ENCODE peak calls at places on chromosomes 5 and 9, in four cellular contexts. One of them, this sample, is unnamed.
A peak's percentile ranks its signal among the peaks of the same experiment; 100 is the strongest.

GRCh38 chr9:77598510-77598909 is 49.6 kb downstream of the GNA14 start:
- DNase-seq in cardiac fibroblast: peak; percentile 79
- DNase-seq in stimulated activated CD4-positive, alpha-beta T cell treated with anti-CD3 and anti-CD28 coated beads, Interleukin-2, amount 100 ng/mL, for 4 hours: no peak
- DNase-seq in activated CD8-positive, alpha-beta memory T cell treated with anti-CD3 and anti-CD28 coated beads, Interleukin-2, amount 50 U/mL, for 48 hours: no peak
- DNase-seq in this sample: no peak

GRCh38 chr5:128197911-128198522 is 114.5 kb downstream of the SLC12A2 start:
- DNase-seq in cardiac fibroblast: no peak
- DNase-seq in stimulated activated CD4-positive, alpha-beta T cell treated with anti-CD3 and anti-CD28 coated beads, Interleukin-2, amount 100 ng/mL, for 4 hours: no peak
- DNase-seq in activated CD8-positive, alpha-beta memory T cell treated with anti-CD3 and anti-CD28 coated beads, Interleukin-2, amount 50 U/mL, for 48 hours: no peak
- DNase-seq in this sample: no peak

GRCh38 chr9:124595743-124596142 is 88.5 kb upstream of the NR5A1 start:
- DNase-seq in cardiac fibroblast: no peak
- DNase-seq in stimulated activated CD4-positive, alpha-beta T cell treated with anti-CD3 and anti-CD28 coated beads, Interleukin-2, amount 100 ng/mL, for 4 hours: no peak
- DNase-seq in activated CD8-positive, alpha-beta memory T cell treated with anti-CD3 and anti-CD28 coated beads, Interleukin-2, amount 50 U/mL, for 48 hours: no peak
- DNase-seq in this sample: no peak

GRCh38 chr9:13141629-13142028 is 137.9 kb downstream of the MPDZ start:
- DNase-seq in cardiac fibroblast: peak; percentile 26
- DNase-seq in stimulated activated CD4-positive, alpha-beta T cell treated with anti-CD3 and anti-CD28 coated beads, Interleukin-2, amount 100 ng/mL, for 4 hours: no peak
- DNase-seq in activated CD8-positive, alpha-beta memory T cell treated with anti-CD3 and anti-CD28 coated beads, Interleukin-2, amount 50 U/mL, for 48 hours: no peak
- DNase-seq in this sample: no peak

GRCh38 chr9:82031538-82032280 is 43.1 kb downstream of the SPATA31D1 start:
- DNase-seq in cardiac fibroblast: peak; percentile 84
- DNase-seq in stimulated activated CD4-positive, alpha-beta T cell treated with anti-CD3 and anti-CD28 coated beads, Interleukin-2, amount 100 ng/mL, for 4 hours: no peak
- DNase-seq in activated CD8-positive, alpha-beta memory T cell treated with anti-CD3 and anti-CD28 coated beads, Interleukin-2, amount 50 U/mL, for 48 hours: no peak
- DNase-seq in this sample: no peak

GRCh38 chr5:73985145-73985544 is 359.1 kb downstream of the ARHGEF28 start:
- DNase-seq in cardiac fibroblast: peak; percentile 38
- DNase-seq in stimulated activated CD4-positive, alpha-beta T cell treated with anti-CD3 and anti-CD28 coated beads, Interleukin-2, amount 100 ng/mL, for 4 hours: no peak
- DNase-seq in activated CD8-positive, alpha-beta memory T cell treated with anti-CD3 and anti-CD28 coated beads, Interleukin-2, amount 50 U/mL, for 48 hours: no peak
- DNase-seq in this sample: no peak

GRCh38 chr9:303502-303901 is 88.8 kb downstream of the DOCK8 start:
- DNase-seq in cardiac fibroblast: no peak
- DNase-seq in stimulated activated CD4-positive, alpha-beta T cell treated with anti-CD3 and anti-CD28 coated beads, Interleukin-2, amount 100 ng/mL, for 4 hours: no peak
- DNase-seq in activated CD8-positive, alpha-beta memory T cell treated with anti-CD3 and anti-CD28 coated beads, Interleukin-2, amount 50 U/mL, for 48 hours: no peak
- DNase-seq in this sample: no peak

GRCh38 chr5:170338933-170339779 is 41.6 kb upstream of the LCP2 start:
- DNase-seq in cardiac fibroblast: no peak
- DNase-seq in stimulated activated CD4-positive, alpha-beta T cell treated with anti-CD3 and anti-CD28 coated beads, Interleukin-2, amount 100 ng/mL, for 4 hours: peak; percentile 70
- DNase-seq in activated CD8-positive, alpha-beta memory T cell treated with anti-CD3 and anti-CD28 coated beads, Interleukin-2, amount 50 U/mL, for 48 hours: peak; percentile 72
- DNase-seq in this sample: no peak

GRCh38 chr9:131469369-131469768 is 33.3 kb upstream of the POMT1 start:
- DNase-seq in cardiac fibroblast: peak; percentile 39
- DNase-seq in stimulated activated CD4-positive, alpha-beta T cell treated with anti-CD3 and anti-CD28 coated beads, Interleukin-2, amount 100 ng/mL, for 4 hours: no peak
- DNase-seq in activated CD8-positive, alpha-beta memory T cell treated with anti-CD3 and anti-CD28 coated beads, Interleukin-2, amount 50 U/mL, for 48 hours: no peak
- DNase-seq in this sample: no peak

GRCh38 chr5:140108093-140109049 is 5.5 kb upstream of the PURA start:
- DNase-seq in cardiac fibroblast: no peak
- DNase-seq in stimulated activated CD4-positive, alpha-beta T cell treated with anti-CD3 and anti-CD28 coated beads, Interleukin-2, amount 100 ng/mL, for 4 hours: no peak
- DNase-seq in activated CD8-positive, alpha-beta memory T cell treated with anti-CD3 and anti-CD28 coated beads, Interleukin-2, amount 50 U/mL, for 48 hours: peak; percentile 69
- DNase-seq in this sample: no peak

GRCh38 chr5:152349683-152350526 is 55.2 kb downstream of the NMUR2 start:
- DNase-seq in cardiac fibroblast: peak; percentile 34
- DNase-seq in stimulated activated CD4-positive, alpha-beta T cell treated with anti-CD3 and anti-CD28 coated beads, Interleukin-2, amount 100 ng/mL, for 4 hours: no peak
- DNase-seq in activated CD8-positive, alpha-beta memory T cell treated with anti-CD3 and anti-CD28 coated beads, Interleukin-2, amount 50 U/mL, for 48 hours: peak; percentile 51
- DNase-seq in this sample: no peak

GRCh38 chr9:126708178-126708577 is 94.5 kb downstream of the LMX1B start:
- DNase-seq in cardiac fibroblast: no peak
- DNase-seq in stimulated activated CD4-positive, alpha-beta T cell treated with anti-CD3 and anti-CD28 coated beads, Interleukin-2, amount 100 ng/mL, for 4 hours: no peak
- DNase-seq in activated CD8-positive, alpha-beta memory T cell treated with anti-CD3 and anti-CD28 coated beads, Interleukin-2, amount 50 U/mL, for 48 hours: peak; percentile 41
- DNase-seq in this sample: peak; percentile 75

GRCh38 chr9:136954270-136955083 is 2.4 kb downstream of the LCN12 start:
- DNase-seq in cardiac fibroblast: no peak
- DNase-seq in stimulated activated CD4-positive, alpha-beta T cell treated with anti-CD3 and anti-CD28 coated beads, Interleukin-2, amount 100 ng/mL, for 4 hours: no peak
- DNase-seq in activated CD8-positive, alpha-beta memory T cell treated with anti-CD3 and anti-CD28 coated beads, Interleukin-2, amount 50 U/mL, for 48 hours: no peak
- DNase-seq in this sample: no peak

GRCh38 chr9:89878687-89879086 is 273.9 kb downstream of the GADD45G start:
- DNase-seq in cardiac fibroblast: peak; percentile 1
- DNase-seq in stimulated activated CD4-positive, alpha-beta T cell treated with anti-CD3 and anti-CD28 coated beads, Interleukin-2, amount 100 ng/mL, for 4 hours: no peak
- DNase-seq in activated CD8-positive, alpha-beta memory T cell treated with anti-CD3 and anti-CD28 coated beads, Interleukin-2, amount 50 U/mL, for 48 hours: no peak
- DNase-seq in this sample: peak; percentile 76

GRCh38 chr9:133889498-133890301 is 102.4 kb downstream of the VAV2 start:
- DNase-seq in cardiac fibroblast: peak; percentile 4
- DNase-seq in stimulated activated CD4-positive, alpha-beta T cell treated with anti-CD3 and anti-CD28 coated beads, Interleukin-2, amount 100 ng/mL, for 4 hours: no peak
- DNase-seq in activated CD8-positive, alpha-beta memory T cell treated with anti-CD3 and anti-CD28 coated beads, Interleukin-2, amount 50 U/mL, for 48 hours: no peak
- DNase-seq in this sample: no peak

GRCh38 chr9:134521817-134522501 is 119.6 kb upstream of the COL5A1 start:
- DNase-seq in cardiac fibroblast: no peak
- DNase-seq in stimulated activated CD4-positive, alpha-beta T cell treated with anti-CD3 and anti-CD28 coated beads, Interleukin-2, amount 100 ng/mL, for 4 hours: no peak
- DNase-seq in activated CD8-positive, alpha-beta memory T cell treated with anti-CD3 and anti-CD28 coated beads, Interleukin-2, amount 50 U/mL, for 48 hours: peak; percentile 18
- DNase-seq in this sample: no peak

GRCh38 chr9:123669355-123669754 is 260.6 kb downstream of the DENND1A start:
- DNase-seq in cardiac fibroblast: no peak
- DNase-seq in stimulated activated CD4-positive, alpha-beta T cell treated with anti-CD3 and anti-CD28 coated beads, Interleukin-2, amount 100 ng/mL, for 4 hours: no peak
- DNase-seq in activated CD8-positive, alpha-beta memory T cell treated with anti-CD3 and anti-CD28 coated beads, Interleukin-2, amount 50 U/mL, for 48 hours: no peak
- DNase-seq in this sample: no peak

GRCh38 chr9:4118666-4119065 is 181.2 kb downstream of the GLIS3 start:
- DNase-seq in cardiac fibroblast: peak; percentile 48
- DNase-seq in stimulated activated CD4-positive, alpha-beta T cell treated with anti-CD3 and anti-CD28 coated beads, Interleukin-2, amount 100 ng/mL, for 4 hours: no peak
- DNase-seq in activated CD8-positive, alpha-beta memory T cell treated with anti-CD3 and anti-CD28 coated beads, Interleukin-2, amount 50 U/mL, for 48 hours: no peak
- DNase-seq in this sample: no peak

GRCh38 chr9:88266416-88266815 is 121.8 kb upstream of the SPIN1 start:
- DNase-seq in cardiac fibroblast: no peak
- DNase-seq in stimulated activated CD4-positive, alpha-beta T cell treated with anti-CD3 and anti-CD28 coated beads, Interleukin-2, amount 100 ng/mL, for 4 hours: no peak
- DNase-seq in activated CD8-positive, alpha-beta memory T cell treated with anti-CD3 and anti-CD28 coated beads, Interleukin-2, amount 50 U/mL, for 48 hours: no peak
- DNase-seq in this sample: no peak

GRCh38 chr5:127958421-127959011 is 125.0 kb upstream of the SLC12A2 start:
- DNase-seq in cardiac fibroblast: no peak
- DNase-seq in stimulated activated CD4-positive, alpha-beta T cell treated with anti-CD3 and anti-CD28 coated beads, Interleukin-2, amount 100 ng/mL, for 4 hours: no peak
- DNase-seq in activated CD8-positive, alpha-beta memory T cell treated with anti-CD3 and anti-CD28 coated beads, Interleukin-2, amount 50 U/mL, for 48 hours: no peak
- DNase-seq in this sample: no peak

GRCh38 chr5:6452622-6453504 is 4.2 kb downstream of the UBE2QL1 start:
- DNase-seq in cardiac fibroblast: no peak
- DNase-seq in stimulated activated CD4-positive, alpha-beta T cell treated with anti-CD3 and anti-CD28 coated beads, Interleukin-2, amount 100 ng/mL, for 4 hours: no peak
- DNase-seq in activated CD8-positive, alpha-beta memory T cell treated with anti-CD3 and anti-CD28 coated beads, Interleukin-2, amount 50 U/mL, for 48 hours: no peak
- DNase-seq in this sample: peak; percentile 51

GRCh38 chr9:108543251-108543768 is 312.5 kb downstream of the ACTL7B start:
- DNase-seq in cardiac fibroblast: peak; percentile 56
- DNase-seq in stimulated activated CD4-positive, alpha-beta T cell treated with anti-CD3 and anti-CD28 coated beads, Interleukin-2, amount 100 ng/mL, for 4 hours: no peak
- DNase-seq in activated CD8-positive, alpha-beta memory T cell treated with anti-CD3 and anti-CD28 coated beads, Interleukin-2, amount 50 U/mL, for 48 hours: no peak
- DNase-seq in this sample: no peak

GRCh38 chr5:172082180-172082579 is 75.7 kb upstream of the FBXW11 start:
- DNase-seq in cardiac fibroblast: no peak
- DNase-seq in stimulated activated CD4-positive, alpha-beta T cell treated with anti-CD3 and anti-CD28 coated beads, Interleukin-2, amount 100 ng/mL, for 4 hours: no peak
- DNase-seq in activated CD8-positive, alpha-beta memory T cell treated with anti-CD3 and anti-CD28 coated beads, Interleukin-2, amount 50 U/mL, for 48 hours: no peak
- DNase-seq in this sample: no peak

GRCh38 chr5:112640495-112640894 is 97.2 kb upstream of the APC start:
- DNase-seq in cardiac fibroblast: no peak
- DNase-seq in stimulated activated CD4-positive, alpha-beta T cell treated with anti-CD3 and anti-CD28 coated beads, Interleukin-2, amount 100 ng/mL, for 4 hours: no peak
- DNase-seq in activated CD8-positive, alpha-beta memory T cell treated with anti-CD3 and anti-CD28 coated beads, Interleukin-2, amount 50 U/mL, for 48 hours: no peak
- DNase-seq in this sample: no peak

GRCh38 chr9:97763884-97764283 is 66.7 kb upstream of the XPA start:
- DNase-seq in cardiac fibroblast: no peak
- DNase-seq in stimulated activated CD4-positive, alpha-beta T cell treated with anti-CD3 and anti-CD28 coated beads, Interleukin-2, amount 100 ng/mL, for 4 hours: no peak
- DNase-seq in activated CD8-positive, alpha-beta memory T cell treated with anti-CD3 and anti-CD28 coated beads, Interleukin-2, amount 50 U/mL, for 48 hours: no peak
- DNase-seq in this sample: peak; percentile 77

GRCh38 chr9:89137548-89138462 is 40.8 kb downstream of the SHC3 start:
- DNase-seq in cardiac fibroblast: peak; percentile 98
- DNase-seq in stimulated activated CD4-positive, alpha-beta T cell treated with anti-CD3 and anti-CD28 coated beads, Interleukin-2, amount 100 ng/mL, for 4 hours: no peak
- DNase-seq in activated CD8-positive, alpha-beta memory T cell treated with anti-CD3 and anti-CD28 coated beads, Interleukin-2, amount 50 U/mL, for 48 hours: no peak
- DNase-seq in this sample: no peak

GRCh38 chr5:29930316-29930715 is 1263.2 kb upstream of the CDH6 start:
- DNase-seq in cardiac fibroblast: no peak
- DNase-seq in stimulated activated CD4-positive, alpha-beta T cell treated with anti-CD3 and anti-CD28 coated beads, Interleukin-2, amount 100 ng/mL, for 4 hours: no peak
- DNase-seq in activated CD8-positive, alpha-beta memory T cell treated with anti-CD3 and anti-CD28 coated beads, Interleukin-2, amount 50 U/mL, for 48 hours: no peak
- DNase-seq in this sample: no peak

GRCh38 chr9:113381909-113382411 is 5.2 kb upstream of the HDHD3 start:
- DNase-seq in cardiac fibroblast: no peak
- DNase-seq in stimulated activated CD4-positive, alpha-beta T cell treated with anti-CD3 and anti-CD28 coated beads, Interleukin-2, amount 100 ng/mL, for 4 hours: no peak
- DNase-seq in activated CD8-positive, alpha-beta memory T cell treated with anti-CD3 and anti-CD28 coated beads, Interleukin-2, amount 50 U/mL, for 48 hours: no peak
- DNase-seq in this sample: no peak

GRCh38 chr9:131113655-131114563 is 11.5 kb upstream of the NUP214 start:
- DNase-seq in cardiac fibroblast: no peak
- DNase-seq in stimulated activated CD4-positive, alpha-beta T cell treated with anti-CD3 and anti-CD28 coated beads, Interleukin-2, amount 100 ng/mL, for 4 hours: no peak
- DNase-seq in activated CD8-positive, alpha-beta memory T cell treated with anti-CD3 and anti-CD28 coated beads, Interleukin-2, amount 50 U/mL, for 48 hours: no peak
- DNase-seq in this sample: no peak

GRCh38 chr5:170641589-170642031 is 137.8 kb downstream of the KCNIP1 start:
- DNase-seq in cardiac fibroblast: no peak
- DNase-seq in stimulated activated CD4-positive, alpha-beta T cell treated with anti-CD3 and anti-CD28 coated beads, Interleukin-2, amount 100 ng/mL, for 4 hours: no peak
- DNase-seq in activated CD8-positive, alpha-beta memory T cell treated with anti-CD3 and anti-CD28 coated beads, Interleukin-2, amount 50 U/mL, for 48 hours: peak; percentile 30
- DNase-seq in this sample: no peak

GRCh38 chr9:111832428-111832827 is 37.7 kb upstream of the SHOC1 start:
- DNase-seq in cardiac fibroblast: no peak
- DNase-seq in stimulated activated CD4-positive, alpha-beta T cell treated with anti-CD3 and anti-CD28 coated beads, Interleukin-2, amount 100 ng/mL, for 4 hours: no peak
- DNase-seq in activated CD8-positive, alpha-beta memory T cell treated with anti-CD3 and anti-CD28 coated beads, Interleukin-2, amount 50 U/mL, for 48 hours: no peak
- DNase-seq in this sample: no peak

This sample was measured in osteocyte.